ENCODE peak calls at places on chromosome 11, in seven cellular contexts. One of them, this sample, is unnamed.

GRCh38 chr11:78967811-78968210 is 393.1 kb upstream of the NARS2 start:
- DNase-seq in thyroid gland: no peak
- DNase-seq in ovary: no peak
- DNase-seq in heart left ventricle: no peak
- DNase-seq in transverse colon: no peak
- DNase-seq in adrenal gland: no peak
- DNase-seq in body of pancreas: no peak
- DNase-seq in this sample: no peak

GRCh38 chr11:103537904-103538502 is 428.8 kb downstream of the DYNC2H1 start:
- DNase-seq in thyroid gland: no peak
- DNase-seq in ovary: no peak
- DNase-seq in heart left ventricle: no peak
- DNase-seq in transverse colon: no peak
- DNase-seq in adrenal gland: no peak
- DNase-seq in body of pancreas: no peak
- DNase-seq in this sample: no peak

GRCh38 chr11:34251640-34251980 is 106.2 kb downstream of the ABTB2 start:
- DNase-seq in thyroid gland: no peak
- DNase-seq in ovary: no peak
- DNase-seq in heart left ventricle: no peak
- DNase-seq in transverse colon: no peak
- DNase-seq in adrenal gland: no peak
- DNase-seq in body of pancreas: no peak
- DNase-seq in this sample: no peak

GRCh38 chr11:76644591-76644990 is 26.0 kb downstream of the LRRC32 start:
- DNase-seq in thyroid gland: no peak
- DNase-seq in ovary: no peak
- DNase-seq in heart left ventricle: no peak
- DNase-seq in transverse colon: no peak
- DNase-seq in adrenal gland: peak; percentile 18
- DNase-seq in body of pancreas: no peak
- DNase-seq in this sample: no peak

GRCh38 chr11:35919244-35919643 is 24.6 kb upstream of the LDLRAD3 start:
- DNase-seq in thyroid gland: no peak
- DNase-seq in ovary: no peak
- DNase-seq in heart left ventricle: no peak
- DNase-seq in transverse colon: no peak
- DNase-seq in adrenal gland: no peak
- DNase-seq in body of pancreas: no peak
- DNase-seq in this sample: no peak

GRCh38 chr11:63663809-63664208 is 7.4 kb downstream of the ATL3 start:
- DNase-seq in thyroid gland: no peak
- DNase-seq in ovary: no peak
- DNase-seq in heart left ventricle: no peak
- DNase-seq in transverse colon: no peak
- DNase-seq in adrenal gland: no peak
- DNase-seq in body of pancreas: no peak
- DNase-seq in this sample: no peak

GRCh38 chr11:59216654-59217640 is 4.2 kb upstream of the MPEG1 start:
- DNase-seq in thyroid gland: peak; percentile 9
- DNase-seq in ovary: no peak
- DNase-seq in heart left ventricle: peak; percentile 38
- DNase-seq in transverse colon: peak; percentile 46
- DNase-seq in adrenal gland: peak; percentile 72
- DNase-seq in body of pancreas: no peak
- DNase-seq in this sample: peak; percentile 23

GRCh38 chr11:128476729-128477128 is 110.6 kb downstream of the ETS1 start:
- DNase-seq in thyroid gland: no peak
- DNase-seq in ovary: no peak
- DNase-seq in heart left ventricle: no peak
- DNase-seq in transverse colon: no peak
- DNase-seq in adrenal gland: no peak
- DNase-seq in body of pancreas: no peak
- DNase-seq in this sample: no peak

GRCh38 chr11:120832609-120833221 is 191.2 kb upstream of the TBCEL start:
- DNase-seq in thyroid gland: no peak
- DNase-seq in ovary: no peak
- DNase-seq in heart left ventricle: no peak
- DNase-seq in transverse colon: no peak
- DNase-seq in adrenal gland: peak; percentile 79
- DNase-seq in body of pancreas: no peak
- DNase-seq in this sample: no peak

GRCh38 chr11:487571-488021 is 19.4 kb downstream of the RNH1 start:
- DNase-seq in thyroid gland: no peak
- DNase-seq in ovary: no peak
- DNase-seq in heart left ventricle: no peak
- DNase-seq in transverse colon: no peak
- DNase-seq in adrenal gland: no peak
- DNase-seq in body of pancreas: no peak
- DNase-seq in this sample: no peak

GRCh38 chr11:46677169-46677568 is 23.2 kb downstream of the ARHGAP1 start:
- DNase-seq in thyroid gland: no peak
- DNase-seq in ovary: no peak
- DNase-seq in heart left ventricle: no peak
- DNase-seq in transverse colon: no peak
- DNase-seq in adrenal gland: no peak
- DNase-seq in body of pancreas: no peak
- DNase-seq in this sample: no peak

GRCh38 chr11:76209956-76210885 is 3.9 kb upstream of the WNT11 start:
- DNase-seq in thyroid gland: peak; percentile 61
- DNase-seq in ovary: peak; percentile 75
- DNase-seq in heart left ventricle: peak; percentile 73
- DNase-seq in transverse colon: peak; percentile 69
- DNase-seq in adrenal gland: peak; percentile 83
- DNase-seq in body of pancreas: peak; percentile 61
- DNase-seq in this sample: peak; percentile 29

GRCh38 chr11:3120071-3120792 is 44.9 kb downstream of the OSBPL5 start:
- DNase-seq in thyroid gland: no peak
- DNase-seq in ovary: peak; percentile 16
- DNase-seq in heart left ventricle: peak; percentile 16
- DNase-seq in transverse colon: peak; percentile 11
- DNase-seq in adrenal gland: no peak
- DNase-seq in body of pancreas: no peak
- DNase-seq in this sample: peak; percentile 11

GRCh38 chr11:65787649-65788622 is 1.1 kb downstream of the OVOL1 start:
- DNase-seq in thyroid gland: peak; percentile 72
- DNase-seq in ovary: no peak
- DNase-seq in heart left ventricle: no peak
- DNase-seq in transverse colon: peak; percentile 91
- DNase-seq in adrenal gland: no peak
- DNase-seq in body of pancreas: peak; percentile 52
- DNase-seq in this sample: no peak

GRCh38 chr11:65786008-65786785 is 666 bp upstream of the OVOL1 start:
- DNase-seq in thyroid gland: peak; percentile 68
- DNase-seq in ovary: no peak
- DNase-seq in heart left ventricle: no peak
- DNase-seq in transverse colon: no peak
- DNase-seq in adrenal gland: no peak
- DNase-seq in body of pancreas: no peak
- DNase-seq in this sample: no peak

GRCh38 chr11:65788801-65789200 is 1.9 kb downstream of the OVOL1 start:
- DNase-seq in thyroid gland: no peak
- DNase-seq in ovary: no peak
- DNase-seq in heart left ventricle: no peak
- DNase-seq in transverse colon: no peak
- DNase-seq in adrenal gland: no peak
- DNase-seq in body of pancreas: no peak
- DNase-seq in this sample: no peak

GRCh38 chr11:65785329-65786007 is 1.4 kb upstream of the OVOL1 start:
- DNase-seq in thyroid gland: no peak
- DNase-seq in ovary: no peak
- DNase-seq in heart left ventricle: no peak
- DNase-seq in transverse colon: no peak
- DNase-seq in adrenal gland: no peak
- DNase-seq in body of pancreas: no peak
- DNase-seq in this sample: no peak

DNA sequence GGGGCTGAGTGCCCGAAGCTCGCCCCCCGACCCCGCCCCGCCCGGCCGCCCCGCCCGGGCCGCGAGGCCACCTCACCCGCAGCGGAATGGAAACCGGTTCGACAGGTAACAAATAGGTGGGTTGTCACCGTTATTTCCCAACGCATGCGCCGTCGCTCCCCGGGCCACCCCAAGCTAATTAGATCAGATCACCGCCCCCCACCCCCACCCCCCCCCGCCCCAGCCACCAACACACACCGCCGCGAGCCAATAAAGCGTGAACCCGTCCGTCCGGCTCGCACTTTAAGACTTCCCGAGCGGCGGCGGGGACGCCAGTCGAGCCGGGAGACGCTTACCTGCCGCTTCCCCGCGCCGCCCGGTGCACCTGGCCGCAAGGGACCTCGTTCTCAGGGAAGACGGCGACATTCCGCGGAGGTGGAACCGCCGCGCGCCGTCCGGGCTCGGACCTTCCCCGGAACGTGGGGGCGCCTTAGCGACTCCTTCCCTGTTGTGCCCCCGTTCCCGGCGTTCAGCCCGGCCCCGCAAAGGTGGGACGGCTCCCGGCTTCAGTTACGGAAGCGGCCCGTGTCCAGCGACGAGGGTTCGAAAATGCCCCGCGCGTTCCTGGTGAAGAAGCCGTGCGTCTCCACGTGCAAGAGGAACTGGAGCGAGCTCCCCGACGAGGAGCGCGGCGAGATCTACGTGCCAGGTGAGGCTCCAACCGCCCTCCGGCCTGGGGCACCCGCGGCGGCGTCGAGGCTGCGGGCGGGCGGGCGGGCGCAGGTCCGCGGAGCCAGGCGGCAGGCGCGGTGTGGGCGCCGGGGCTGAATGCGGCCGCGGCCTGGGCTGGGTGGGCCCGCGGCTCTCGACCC is at the start of gene OVOL1:
- DNase-seq in thyroid gland: peak; percentile 94
- DNase-seq in ovary: no peak
- DNase-seq in heart left ventricle: no peak
- DNase-seq in transverse colon: peak; percentile 91
- DNase-seq in adrenal gland: no peak
- DNase-seq in body of pancreas: peak; percentile 87
- DNase-seq in this sample: no peak
- H3K4me3 ChIP-seq in thyroid gland: no peak within 1 kb of the TSS
- H3K4me3 ChIP-seq in ovary: peak within 1 kb of the TSS; percentile 22
- H3K4me3 ChIP-seq in heart left ventricle: peak within 1 kb of the TSS; percentile 38
- H3K4me3 ChIP-seq in transverse colon: peak within 1 kb of the TSS; percentile 44
- H3K4me3 ChIP-seq in adrenal gland: peak within 1 kb of the TSS; percentile 41
- H3K4me3 ChIP-seq in body of pancreas: peak within 1 kb of the TSS; percentile 3
- H3K4me3 ChIP-seq in this sample: peak within 1 kb of the TSS; percentile 17

DNA sequence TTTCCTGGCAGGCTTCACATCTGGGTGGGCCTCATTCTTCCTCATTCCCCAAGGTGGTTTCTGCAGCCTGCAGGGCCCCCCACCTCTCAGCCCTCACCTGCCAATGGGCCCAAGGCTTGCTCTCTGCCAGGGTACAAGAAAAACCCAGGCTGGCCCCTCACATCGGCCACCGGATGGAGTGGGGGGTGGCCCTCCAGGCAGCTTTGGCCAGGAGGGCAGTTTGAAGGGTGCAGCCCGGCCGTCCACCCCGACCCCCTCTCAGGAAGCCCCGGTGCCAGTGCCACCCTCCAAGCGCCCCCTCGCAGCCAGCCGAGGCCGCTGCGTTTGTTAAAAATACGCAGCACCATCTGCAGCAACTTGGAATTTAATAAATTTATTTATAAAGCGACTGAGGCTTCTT is 196.7 kb downstream of the CTTN start:
- DNase-seq in thyroid gland: no peak
- DNase-seq in ovary: no peak
- DNase-seq in heart left ventricle: no peak
- DNase-seq in transverse colon: no peak
- DNase-seq in adrenal gland: no peak
- DNase-seq in body of pancreas: no peak
- DNase-seq in this sample: no peak
- H3K9me3 ChIP-seq in thyroid gland: no peaks in the 10 kb centered on the region
- H3K9me3 ChIP-seq in ovary: no peaks in the 10 kb centered on the region
- H3K9me3 ChIP-seq in heart left ventricle: no peaks in the 10 kb centered on the region
- H3K9me3 ChIP-seq in transverse colon: no peaks in the 10 kb centered on the region
- H3K9me3 ChIP-seq in adrenal gland: no peaks in the 10 kb centered on the region
- H3K9me3 ChIP-seq in body of pancreas: no peaks in the 10 kb centered on the region
- H3K9me3 ChIP-seq in this sample: no peaks in the 10 kb centered on the region

GRCh38 chr11:123063396-123064267 is 1.7 kb upstream of the HSPA8 start:
- DNase-seq in thyroid gland: peak; percentile 44
- DNase-seq in ovary: peak; percentile 68
- DNase-seq in heart left ventricle: peak; percentile 37
- DNase-seq in transverse colon: peak; percentile 52
- DNase-seq in adrenal gland: peak; percentile 83
- DNase-seq in body of pancreas: peak; percentile 55
- DNase-seq in this sample: peak; percentile 65

GRCh38 chr11:123060265-123061000 is 1.5 kb downstream of the HSPA8 start:
- DNase-seq in thyroid gland: no peak
- DNase-seq in ovary: no peak
- DNase-seq in heart left ventricle: no peak
- DNase-seq in transverse colon: peak; percentile 20
- DNase-seq in adrenal gland: peak; percentile 59
- DNase-seq in body of pancreas: no peak
- DNase-seq in this sample: no peak

GRCh38 chr11:123061403-123062157 is at the start of gene HSPA8:
- DNase-seq in thyroid gland: peak; percentile 78
- DNase-seq in ovary: peak; percentile 72
- DNase-seq in heart left ventricle: peak; percentile 72
- DNase-seq in transverse colon: peak; percentile 75
- DNase-seq in adrenal gland: peak; percentile 92
- DNase-seq in body of pancreas: peak; percentile 56
- DNase-seq in this sample: peak; percentile 68

GRCh38 chr11:123062892-123063395 is 1.0 kb upstream of the HSPA8 start:
- DNase-seq in thyroid gland: no peak
- DNase-seq in ovary: no peak
- DNase-seq in heart left ventricle: no peak
- DNase-seq in transverse colon: no peak
- DNase-seq in adrenal gland: no peak
- DNase-seq in body of pancreas: no peak
- DNase-seq in this sample: no peak

DNA sequence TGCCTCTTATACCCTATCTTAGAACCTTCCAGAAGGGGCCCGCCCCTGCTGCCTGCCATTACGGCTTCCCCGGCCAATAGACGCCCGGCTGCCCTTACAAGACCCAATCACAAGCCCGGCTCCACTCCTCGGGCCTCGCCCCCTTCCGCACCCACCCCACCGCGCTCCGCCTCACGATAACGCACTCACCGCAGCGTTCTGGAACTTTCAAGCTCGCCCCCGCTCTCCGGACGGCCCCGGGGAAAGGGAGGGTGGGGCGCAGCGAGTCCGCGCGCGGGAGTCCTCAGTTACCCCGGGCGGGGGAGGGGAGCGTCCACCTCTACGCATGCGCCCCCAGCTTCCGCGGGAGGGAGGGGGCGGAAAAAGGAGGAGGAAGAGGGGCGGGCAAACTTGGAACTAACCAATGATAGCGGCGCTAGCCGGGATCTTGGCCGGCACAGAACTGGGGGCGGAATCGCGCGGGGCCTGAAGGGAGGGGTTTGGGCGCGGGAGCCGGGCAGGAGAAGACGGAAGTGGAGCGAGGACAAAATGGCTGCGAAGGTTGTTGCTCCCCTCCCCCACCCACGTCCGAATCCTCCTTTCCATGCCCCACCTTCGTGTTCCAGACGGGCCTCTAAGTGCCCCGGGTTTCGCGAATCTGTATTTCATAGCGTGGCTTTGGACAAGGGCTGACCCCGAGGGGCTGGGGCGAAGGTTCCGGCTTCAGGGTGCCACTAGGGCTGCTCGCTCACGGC is 389 bp upstream of the HSPA8 start:
- DNase-seq in thyroid gland: peak; percentile 99
- DNase-seq in ovary: peak; percentile 99
- DNase-seq in heart left ventricle: peak; percentile 99
- DNase-seq in transverse colon: peak; percentile 99
- DNase-seq in adrenal gland: peak; percentile 100
- DNase-seq in body of pancreas: peak; percentile 98
- DNase-seq in this sample: peak; percentile 99
- TF ChIP-seq POLR2A in thyroid gland: peak; percentile 56
- TF ChIP-seq POLR2A in ovary: peak; percentile 93
- TF ChIP-seq POLR2A in heart left ventricle: no peak
- TF ChIP-seq POLR2A in transverse colon: peak; percentile 72
- TF ChIP-seq POLR2A in adrenal gland: peak; percentile 15
- TF ChIP-seq POLR2A in body of pancreas: no peak
- TF ChIP-seq POLR2A in this sample: no peak

GRCh38 chr11:65110354-65110861 is 1.3 kb upstream of the TM7SF2 start:
- DNase-seq in thyroid gland: peak; percentile 83
- DNase-seq in ovary: peak; percentile 93
- DNase-seq in heart left ventricle: peak; percentile 86
- DNase-seq in transverse colon: peak; percentile 94
- DNase-seq in adrenal gland: peak; percentile 96
- DNase-seq in body of pancreas: peak; percentile 94
- DNase-seq in this sample: peak; percentile 63
- H3K4me3 ChIP-seq in thyroid gland: no peak overlapping the region
- H3K4me3 ChIP-seq in ovary: no peak overlapping the region
- H3K4me3 ChIP-seq in heart left ventricle: no peak overlapping the region
- H3K4me3 ChIP-seq in transverse colon: no peak overlapping the region
- H3K4me3 ChIP-seq in adrenal gland: no peak overlapping the region
- H3K4me3 ChIP-seq in body of pancreas: no peak overlapping the region
- H3K4me3 ChIP-seq in this sample: no peak overlapping the region